ENCODE peak calls at places on chromosome 15, in eight cellular contexts. Y, D, F, W, M, L, A and K are unnamed samples. For H3K27me3, the result is how much of the 10 kb centered on the place peaks cover.

GRCh38 chr15:80549712-80550111 is 145.4 kb upstream of the ABHD17C start:
- DNase-seq in W (no peak), F (no peak), Y (no peak), D (no peak), M (no peak), L (no peak), A (no peak), K (no peak)

GRCh38 chr15:85757939-85758654 is 36.6 kb downstream of the KLHL25 start:
- DNase-seq in M (no peak), D (no peak), F (no peak), W (peak), L (no peak), Y (no peak), A (no peak), K (no peak)

GRCh38 chr15:77412972-77413371 is 6.9 kb downstream of the PEAK1 start:
- DNase-seq in W (no peak), F (no peak), M (no peak), D (no peak), L (no peak), A (no peak), Y (no peak), K (no peak)

GRCh38 chr15:65244638-65245037 is 33.4 kb upstream of the CILP start:
- DNase-seq in A (no peak), L (no peak), F (no peak), W (no peak), Y (no peak), M (no peak), D (no peak), K (no peak)

GRCh38 chr15:54619180-54619579 is 577.6 kb downstream of the RSL24D1 start:
- DNase-seq in A (no peak), L (peak), W (no peak), Y (no peak), D (no peak), F (no peak), M (no peak), K (no peak)

GRCh38 chr15:68578960-68579935 is at the start of gene CORO2B:
- DNase-seq in A (peak), L (peak), Y (no peak), M (peak), D (no peak), F (peak), W (peak), K (peak)

GRCh38 chr15:96392380-96393208 is 62.1 kb downstream of the NR2F2 start:
- DNase-seq in Y (no peak), W (no peak), F (peak), D (no peak), M (no peak), L (no peak), A (no peak), K (no peak)

GRCh38 chr15:51227967-51228783 is 110.2 kb downstream of the CYP19A1 start:
- DNase-seq in D (no peak), M (peak), L (peak), F (peak), A (peak), Y (peak), W (no peak), K (no peak)

GRCh38 chr15:29685156-29686078 is 136.9 kb downstream of the TJP1 start:
- DNase-seq in D (no peak), Y (peak), W (no peak), M (no peak), L (peak), F (peak), A (no peak), K (no peak)

GRCh38 chr15:50633653-50634052 is 52.9 kb downstream of the TRPM7 start:
- DNase-seq in W (no peak), L (no peak), F (peak), D (no peak), A (no peak), M (no peak), Y (no peak), K (no peak)

GRCh38 chr15:68252925-68253534 is 23.5 kb upstream of the CLN6 start:
- DNase-seq in A (no peak), Y (peak), D (peak), L (peak), W (no peak), M (peak), F (peak), K (no peak)

GRCh38 chr15:95995375-95996168 is 334.9 kb upstream of the NR2F2 start:
- DNase-seq in Y (peak), M (no peak), A (no peak), D (no peak), W (no peak), L (no peak), F (peak), K (no peak)

GRCh38 chr15:98875309-98875708 is 132.3 kb downstream of the PGPEP1L start:
- DNase-seq in F (peak), L (no peak), W (no peak), M (no peak), Y (no peak), A (no peak), D (no peak), K (no peak)

GRCh38 chr15:84859143-84859542 is 25.3 kb upstream of the SLC28A1 start:
- DNase-seq in F (no peak), W (peak), D (no peak), Y (peak), L (no peak), A (no peak), M (no peak), K (no peak)

GRCh38 chr15:65423977-65424679 is 1.4 kb upstream of the IGDCC4 start:
- DNase-seq in D (no peak), F (peak), M (no peak), W (no peak), L (no peak), Y (peak), A (no peak), K (no peak)

GRCh38 chr15:38224486-38224885 is 28.1 kb upstream of the SPRED1 start:
- DNase-seq in A (no peak), Y (no peak), D (no peak), W (no peak), L (no peak), M (no peak), F (no peak), K (no peak)

GRCh38 chr15:62545392-62546227 is 380.5 kb upstream of the C2CD4B start:
- DNase-seq in W (no peak), D (no peak), L (no peak), Y (peak), F (peak), A (peak), M (no peak), K (no peak)

GRCh38 chr15:40092416-40093223 is 16.1 kb downstream of the BMF start:
- DNase-seq in A (peak), M (peak), D (no peak), L (peak), F (peak), Y (no peak), W (peak), K (peak)

GRCh38 chr15:99504823-99505551 is 60.8 kb upstream of the MEF2A start:
- DNase-seq in L (no peak), F (peak), W (no peak), Y (peak), D (no peak), A (no peak), M (no peak), K (no peak)

GRCh38 chr15:87871738-87872315 is 384.7 kb downstream of the NTRK3 start:
- DNase-seq in L (no peak), W (no peak), A (no peak), D (no peak), F (peak), M (no peak), Y (no peak), K (no peak)

GRCh38 chr15:77577350-77577749 is 55.4 kb downstream of the LINGO1 start:
- DNase-seq in A (no peak), M (no peak), W (no peak), F (no peak), L (no peak), D (no peak), Y (no peak), K (no peak)

GRCh38 chr15:25508369-25509002 is 69.7 kb upstream of the UBE3A start:
- DNase-seq in D (no peak), L (peak), W (no peak), M (peak), Y (peak), F (peak), A (no peak), K (peak)

GRCh38 chr15:22895465-22896190 is 57.2 kb downstream of the NIPA2 start:
- DNase-seq in W (no peak), M (no peak), A (no peak), Y (peak), F (peak), L (peak), D (no peak), K (peak)

GRCh38 chr15:68817304-68818087 is 3.2 kb downstream of the ANP32A start:
- DNase-seq in A (peak), Y (peak), F (peak), L (peak), M (peak), W (peak), D (peak), K (peak)

GRCh38 chr15:63923993-63924950 is 90.5 kb upstream of the HERC1 start:
- DNase-seq in M (no peak), W (no peak), L (no peak), F (no peak), Y (no peak), A (no peak), D (no peak), K (no peak)

GRCh38 chr15:91694829-91695205 is 158.7 kb upstream of the SLCO3A1 start:
- DNase-seq in D (no peak), Y (peak), M (no peak), F (peak), L (peak), W (no peak), A (no peak), K (no peak)

GRCh38 chr15:40054746-40055575 is 16.0 kb upstream of the SRP14 start:
- DNase-seq in L (no peak), F (peak), Y (no peak), M (no peak), A (no peak), D (peak), W (no peak), K (peak)

GRCh38 chr15:100663066-100663465 is 60.7 kb downstream of the ASB7 start:
- DNase-seq in M (no peak), L (no peak), Y (peak), A (no peak), W (no peak), D (no peak), F (no peak), K (peak)

GRCh38 chr15:29530966-29531365 is 261.3 kb upstream of the NSMCE3 start:
- DNase-seq in A (no peak), M (no peak), W (no peak), F (no peak), L (no peak), Y (no peak), D (no peak), K (no peak)

GRCh38 chr15:71186267-71186666 is 71.0 kb downstream of the THSD4 start:
- DNase-seq in L (no peak), A (peak), Y (no peak), M (peak), W (no peak), F (no peak), D (no peak), K (no peak)

GRCh38 chr15:70427531-70428120 is 329.9 kb upstream of the TLE3 start:
- DNase-seq in Y (peak), A (no peak), D (no peak), L (no peak), W (no peak), M (no peak), F (no peak), K (no peak)

GRCh38 chr15:45522931-45523331 is 376 bp upstream of the SLC30A4 start:
- DNase-seq in L (no peak), Y (peak), F (peak), W (no peak), D (no peak), A (no peak), M (no peak), K (peak)

GRCh38 chr15:45521596-45522167 is 873 bp downstream of the SLC30A4 start:
- DNase-seq in M (peak), Y (peak), A (no peak), W (no peak), D (no peak), L (peak), F (no peak), K (peak)

GRCh38 chr15:45522179-45522930 is at the start of gene SLC30A4:
- DNase-seq in M (peak), F (peak), A (peak), L (peak), Y (no peak), D (peak), W (peak), K (peak)
- TF ChIP-seq CTCF in M (peak), F (peak), A (peak), L (peak), Y (peak), D (peak), W (peak), K (peak)

DNA sequence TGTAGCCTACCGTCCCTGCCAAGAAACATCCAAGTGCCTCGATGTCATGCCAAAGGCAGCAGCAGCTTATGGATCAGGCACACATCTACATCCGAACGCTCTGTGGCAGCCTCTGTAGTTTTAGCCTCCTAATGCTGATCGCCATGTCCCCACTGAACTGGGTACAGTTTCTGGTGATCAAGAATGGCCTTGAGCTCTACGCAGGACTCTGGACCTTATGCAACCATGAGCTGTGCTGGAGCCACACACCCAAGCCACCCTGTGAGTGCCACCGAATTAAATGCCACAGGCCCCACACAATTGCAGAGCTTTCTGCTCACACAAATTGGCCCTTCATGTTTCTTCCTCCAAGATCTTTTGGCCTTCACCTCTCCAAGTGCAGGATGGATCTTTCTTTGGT is 543 bp downstream of the TMEM202 start:
- DNase-seq in Y (no peak), M (no peak), F (no peak), W (no peak), A (no peak), D (no peak), L (no peak), K (no peak)
- H3K27me3 ChIP-seq in Y (under half), M (under half), F (under half), W (under half), A (under half), D (under half), L (under half), K (under half)

GRCh38 chr15:94987085-94987484 is 755.7 kb downstream of the MCTP2 start:
- DNase-seq in A (no peak), M (no peak), F (no peak), W (no peak), L (no peak), D (no peak), Y (no peak), K (no peak)

GRCh38 chr15:94984886-94985285 is 753.5 kb downstream of the MCTP2 start:
- DNase-seq in A (no peak), F (no peak), M (no peak), L (no peak), Y (no peak), D (no peak), W (no peak), K (no peak)
- H3K4me3 ChIP-seq in A (no peak), F (no peak), M (no peak), L (no peak), Y (no peak), D (no peak), W (no peak), K (no peak)

DNA sequence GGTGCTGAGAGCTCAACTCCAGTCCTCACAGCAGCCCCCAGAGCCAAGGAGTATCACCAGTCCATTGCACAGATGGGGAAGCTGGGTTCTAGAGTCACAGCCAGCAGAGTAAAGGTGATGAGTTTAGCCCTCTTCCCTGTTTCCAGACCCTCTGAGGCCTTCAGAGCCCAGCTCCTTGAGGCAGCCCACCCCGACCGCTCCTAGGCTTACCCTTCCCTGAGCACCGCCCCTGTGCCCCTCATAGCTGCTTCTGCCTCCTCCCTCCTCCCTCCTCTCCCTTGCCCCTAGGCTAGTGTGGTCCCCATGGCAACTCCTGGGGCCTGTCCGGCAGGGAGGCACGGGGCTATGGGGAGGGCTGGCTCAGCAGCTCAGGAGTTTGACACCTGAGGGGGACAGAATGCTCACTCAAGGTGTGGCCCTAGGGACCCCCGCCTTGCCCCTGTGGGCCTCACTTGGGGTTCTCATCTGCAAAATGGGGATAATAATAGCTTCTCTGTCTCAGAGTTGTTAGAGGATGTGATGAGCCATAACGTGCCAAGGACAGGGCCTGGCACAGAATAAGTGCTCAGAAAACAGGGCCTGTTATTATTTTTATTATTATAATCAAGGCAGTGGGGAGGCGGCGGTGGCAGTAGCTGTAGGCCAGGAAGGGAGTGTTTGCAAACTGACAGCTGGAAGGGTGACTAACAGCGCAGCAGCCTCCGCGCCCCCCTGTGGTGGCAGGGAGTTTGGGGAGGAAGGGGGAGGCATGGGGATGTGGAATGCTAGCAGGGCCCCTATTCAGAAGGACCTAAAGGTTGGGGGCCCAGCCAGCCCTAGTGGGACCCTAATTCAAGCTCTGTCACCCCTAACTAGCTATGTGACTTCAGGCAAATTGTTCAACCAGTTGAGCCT is 11.5 kb downstream of the CSK start:
- DNase-seq in L (no peak), M (no peak), F (no peak), A (no peak), D (peak), Y (peak), W (peak), K (no peak)
- TF ChIP-seq CTCF in L (no peak), M (peak), F (no peak), A (no peak), D (peak), Y (peak), W (peak), K (no peak)

DNA sequence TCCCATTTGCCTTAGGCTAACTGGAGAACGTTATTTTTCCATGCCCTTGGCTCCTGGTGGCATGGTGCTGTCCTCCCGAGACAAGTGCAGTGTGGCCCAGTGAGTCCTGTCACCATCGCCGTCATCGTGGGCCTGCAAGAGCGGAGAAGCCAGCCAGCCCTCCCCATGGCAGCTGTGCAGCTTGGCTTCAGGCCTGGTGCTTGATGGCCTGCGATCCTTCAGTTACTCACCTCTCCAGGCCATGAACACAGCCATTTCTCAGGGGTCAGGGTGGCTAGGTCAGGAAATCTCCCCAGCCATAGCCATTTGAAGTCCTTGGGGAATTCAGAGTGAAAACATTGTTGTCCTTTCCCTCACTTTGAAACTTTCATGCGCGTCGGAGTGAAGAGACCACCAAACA is 189.0 kb upstream of the RGMA start:
- DNase-seq in W (no peak), M (no peak), L (no peak), A (no peak), D (no peak), F (no peak), Y (no peak), K (no peak)
- H3K27me3 ChIP-seq in W (under half), M (under half), L (under half), A (under half), D (under half), F (under half), Y (under half), K (under half)

GRCh38 chr15:88908697-88909621 is 4.2 kb downstream of the MFGE8 start:
- DNase-seq in M (no peak), D (no peak), L (no peak), W (peak), Y (no peak), F (peak), A (no peak), K (no peak)
- H3K4me3 ChIP-seq in M (no peak), D (no peak), L (no peak), W (no peak), Y (no peak), F (no peak), A (peak), K (no peak)

DNA sequence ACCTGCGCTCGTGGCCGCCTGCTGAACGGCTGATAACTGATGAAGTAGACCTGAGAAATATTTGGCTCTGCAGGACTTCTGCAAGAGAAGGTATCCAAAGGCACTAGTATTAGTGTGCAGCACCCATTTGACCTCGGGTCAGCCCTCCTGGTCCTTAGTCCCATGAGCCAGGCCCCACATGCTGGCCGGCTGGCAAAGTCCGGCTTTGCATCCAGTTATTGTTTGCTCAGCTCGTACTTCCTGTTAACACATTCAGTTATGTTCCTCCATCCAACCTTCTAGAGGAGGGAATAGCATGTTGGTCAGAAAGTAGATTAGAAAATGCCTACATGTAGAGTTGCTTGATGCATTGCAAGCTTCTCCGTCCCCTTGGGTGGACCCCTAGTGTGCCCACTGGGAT is 385.7 kb upstream of the RGMA start:
- DNase-seq in M (no peak), W (no peak), Y (no peak), D (no peak), L (no peak), F (no peak), A (no peak), K (no peak)
- TF ChIP-seq CTCF in M (no peak), W (no peak), Y (no peak), D (no peak), L (no peak), F (no peak), A (no peak), K (no peak)

DNA sequence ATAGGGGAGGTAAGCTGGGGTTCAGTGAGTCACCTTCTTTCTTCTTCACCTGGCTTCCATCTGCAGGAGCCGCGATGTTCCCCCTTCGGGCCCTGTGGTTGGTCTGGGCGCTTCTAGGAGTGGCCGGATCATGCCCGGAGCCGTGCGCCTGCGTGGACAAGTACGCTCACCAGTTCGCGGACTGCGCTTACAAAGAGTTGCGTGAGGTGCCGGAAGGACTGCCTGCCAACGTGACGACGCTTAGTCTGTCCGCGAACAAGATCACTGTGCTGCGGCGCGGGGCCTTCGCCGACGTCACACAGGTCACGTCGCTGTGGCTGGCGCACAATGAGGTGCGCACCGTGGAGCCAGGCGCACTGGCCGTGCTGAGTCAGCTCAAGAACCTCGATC is 2.3 kb downstream of the ISLR2 start:
- DNase-seq in Y (peak), W (no peak), M (no peak), A (peak), F (peak), D (no peak), L (no peak), K (no peak)
- H3K27me3 ChIP-seq in Y (half or more), W (half or more), M (half or more), A (under half), F (half or more), D (half or more), L (half or more), K (under half)